ENCODE peak calls at places on chromosomes 13 and 19, in four cellular contexts. One of them, this sample, is unnamed.
A peak's percentile ranks its signal among the peaks of the same experiment; 100 is the strongest.

GRCh38 chr19:38537071-38537847 is 80.5 kb downstream of the MAP4K1 start:
- DNase-seq in esophagus squamous epithelium: no peak
- DNase-seq in GM12864: no peak
- DNase-seq in cardiac fibroblast: no peak
- DNase-seq in this sample: no peak

GRCh38 chr13:103349664-103350063 is 283.4 kb upstream of the SLC10A2 start:
- DNase-seq in esophagus squamous epithelium: no peak
- DNase-seq in GM12864: no peak
- DNase-seq in cardiac fibroblast: no peak
- DNase-seq in this sample: no peak

GRCh38 chr19:7699422-7700127 is 2.4 kb downstream of the FCER2 start:
- DNase-seq in esophagus squamous epithelium: no peak
- DNase-seq in GM12864: peak; percentile 85
- DNase-seq in cardiac fibroblast: no peak
- DNase-seq in this sample: peak; percentile 61

GRCh38 chr13:29740961-29741360 is 109.5 kb downstream of the UBL3 start:
- DNase-seq in esophagus squamous epithelium: no peak
- DNase-seq in GM12864: no peak
- DNase-seq in cardiac fibroblast: no peak
- DNase-seq in this sample: no peak

GRCh38 chr19:31249217-31249616 is 100.0 kb downstream of the TSHZ3 start:
- DNase-seq in esophagus squamous epithelium: no peak
- DNase-seq in GM12864: no peak
- DNase-seq in cardiac fibroblast: no peak
- DNase-seq in this sample: no peak

GRCh38 chr19:6417713-6418561 is 6.7 kb downstream of the KHSRP start:
- DNase-seq in esophagus squamous epithelium: no peak
- DNase-seq in GM12864: no peak
- DNase-seq in cardiac fibroblast: peak; percentile 46
- DNase-seq in this sample: no peak

GRCh38 chr13:26965976-26966375 is 205.4 kb upstream of the GPR12 start:
- DNase-seq in esophagus squamous epithelium: no peak
- DNase-seq in GM12864: no peak
- DNase-seq in cardiac fibroblast: peak; percentile 90
- DNase-seq in this sample: no peak

GRCh38 chr19:20422616-20423205 is 142.9 kb downstream of the ZNF737 start:
- DNase-seq in esophagus squamous epithelium: no peak
- DNase-seq in GM12864: no peak
- DNase-seq in cardiac fibroblast: peak; percentile 6
- DNase-seq in this sample: no peak

GRCh38 chr13:111511805-111512504 is 191.5 kb downstream of the TEX29 start:
- DNase-seq in esophagus squamous epithelium: no peak
- DNase-seq in GM12864: no peak
- DNase-seq in cardiac fibroblast: no peak
- DNase-seq in this sample: no peak

GRCh38 chr19:35843676-35844481 is 8.4 kb downstream of the NPHS1 start:
- DNase-seq in esophagus squamous epithelium: no peak
- DNase-seq in GM12864: no peak
- DNase-seq in cardiac fibroblast: peak; percentile 12
- DNase-seq in this sample: no peak

GRCh38 chr13:52925775-52926285 is 77.4 kb upstream of the PCDH8 start:
- DNase-seq in esophagus squamous epithelium: no peak
- DNase-seq in GM12864: no peak
- DNase-seq in cardiac fibroblast: no peak
- DNase-seq in this sample: peak; percentile 94

GRCh38 chr19:46428278-46429141 is at the start of gene PNMA8C:
- DNase-seq in esophagus squamous epithelium: no peak
- DNase-seq in GM12864: no peak
- DNase-seq in cardiac fibroblast: peak; percentile 63
- DNase-seq in this sample: no peak

GRCh38 chr19:51458051-51458645 is at the start of gene SIGLEC8:
- DNase-seq in esophagus squamous epithelium: no peak
- DNase-seq in GM12864: no peak
- DNase-seq in cardiac fibroblast: no peak
- DNase-seq in this sample: no peak

GRCh38 chr19:52735734-52736133 is 890 bp upstream of the ZNF611 start:
- DNase-seq in esophagus squamous epithelium: no peak
- DNase-seq in GM12864: no peak
- DNase-seq in cardiac fibroblast: no peak
- DNase-seq in this sample: no peak

GRCh38 chr19:524062-524674 is 7.4 kb upstream of the CDC34 start:
- DNase-seq in esophagus squamous epithelium: no peak
- DNase-seq in GM12864: no peak
- DNase-seq in cardiac fibroblast: peak; percentile 18
- DNase-seq in this sample: no peak

GRCh38 chr13:19782049-19782726 is 557 bp downstream of the PSPC1 start:
- DNase-seq in esophagus squamous epithelium: no peak
- DNase-seq in GM12864: no peak
- DNase-seq in cardiac fibroblast: peak; percentile 63
- DNase-seq in this sample: peak; percentile 57

GRCh38 chr13:113406321-113407102 is 42.6 kb upstream of the GRTP1 start:
- DNase-seq in esophagus squamous epithelium: no peak
- DNase-seq in GM12864: no peak
- DNase-seq in cardiac fibroblast: no peak
- DNase-seq in this sample: no peak

GRCh38 chr13:23579886-23580706 is 9.9 kb downstream of the TNFRSF19 start:
- DNase-seq in esophagus squamous epithelium: no peak
- DNase-seq in GM12864: no peak
- DNase-seq in cardiac fibroblast: no peak
- DNase-seq in this sample: peak; percentile 37

GRCh38 chr19:47210689-47211316 is 20.2 kb downstream of the BBC3 start:
- DNase-seq in esophagus squamous epithelium: no peak
- DNase-seq in GM12864: no peak
- DNase-seq in cardiac fibroblast: peak; percentile 86
- DNase-seq in this sample: peak; percentile 74

GRCh38 chr13:30806784-30807183 is 71.4 kb downstream of the ALOX5AP start:
- DNase-seq in esophagus squamous epithelium: no peak
- DNase-seq in GM12864: no peak
- DNase-seq in cardiac fibroblast: peak; percentile 81
- DNase-seq in this sample: peak; percentile 78

GRCh38 chr13:37701972-37702371 is 103.4 kb upstream of the POSTN start:
- DNase-seq in esophagus squamous epithelium: no peak
- DNase-seq in GM12864: no peak
- DNase-seq in cardiac fibroblast: peak; percentile 94
- DNase-seq in this sample: peak; percentile 84

GRCh38 chr19:42540071-42540553 is 11.8 kb upstream of the CEACAM1 start:
- DNase-seq in esophagus squamous epithelium: no peak
- DNase-seq in GM12864: no peak
- DNase-seq in cardiac fibroblast: peak; percentile 31
- DNase-seq in this sample: no peak

GRCh38 chr19:42546831-42547500 is 18.7 kb upstream of the CEACAM1 start:
- DNase-seq in esophagus squamous epithelium: no peak
- DNase-seq in GM12864: no peak
- DNase-seq in cardiac fibroblast: no peak
- DNase-seq in this sample: no peak

GRCh38 chr19:42542791-42543190 is 14.5 kb upstream of the CEACAM1 start:
- DNase-seq in esophagus squamous epithelium: no peak
- DNase-seq in GM12864: no peak
- DNase-seq in cardiac fibroblast: no peak
- DNase-seq in this sample: no peak

GRCh38 chr19:42547927-42548326 is 19.6 kb upstream of the CEACAM1 start:
- DNase-seq in esophagus squamous epithelium: no peak
- DNase-seq in GM12864: no peak
- DNase-seq in cardiac fibroblast: no peak
- DNase-seq in this sample: no peak

DNA sequence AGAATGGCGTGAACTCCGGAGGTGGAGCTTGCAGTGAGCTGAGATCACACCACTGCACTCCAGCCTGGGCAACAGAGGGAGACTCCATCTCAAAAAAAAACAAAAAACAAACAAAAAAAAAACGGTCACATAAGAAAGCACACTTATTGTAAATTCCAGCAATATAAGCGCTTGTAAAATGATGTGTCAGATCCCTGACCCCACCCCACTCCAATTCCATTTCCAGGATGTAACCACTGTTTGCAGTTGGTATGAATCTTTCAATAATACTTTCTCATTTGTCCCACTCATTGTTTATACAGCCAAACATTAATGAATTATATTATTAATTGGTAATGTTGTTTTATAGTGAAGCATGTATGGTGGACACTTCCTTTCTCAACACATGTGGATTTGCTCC is 15.9 kb upstream of the CEACAM1 start:
- DNase-seq in esophagus squamous epithelium: no peak
- DNase-seq in GM12864: no peak
- DNase-seq in cardiac fibroblast: no peak
- DNase-seq in this sample: no peak
- H3K4me3 ChIP-seq in esophagus squamous epithelium: no peak overlapping the region
- H3K4me3 ChIP-seq in GM12864: no peak overlapping the region
- H3K4me3 ChIP-seq in cardiac fibroblast: no peak overlapping the region
- H3K4me3 ChIP-seq in this sample: no peak overlapping the region

GRCh38 chr19:32324631-32325215 is 20.7 kb upstream of the ZNF507 start:
- DNase-seq in esophagus squamous epithelium: no peak
- DNase-seq in GM12864: no peak
- DNase-seq in cardiac fibroblast: no peak
- DNase-seq in this sample: no peak
- TF ChIP-seq CTCF in esophagus squamous epithelium: no peak
- TF ChIP-seq CTCF in GM12864: no peak
- TF ChIP-seq CTCF in cardiac fibroblast: no peak
- TF ChIP-seq CTCF in this sample: peak; percentile 20

GRCh38 chr19:49470615-49470978 is 3.4 kb upstream of the FLT3LG start:
- DNase-seq in esophagus squamous epithelium: no peak
- DNase-seq in GM12864: no peak
- DNase-seq in cardiac fibroblast: no peak
- DNase-seq in this sample: no peak

GRCh38 chr19:49465371-49465770 is 8.6 kb upstream of the FLT3LG start:
- DNase-seq in esophagus squamous epithelium: no peak
- DNase-seq in GM12864: no peak
- DNase-seq in cardiac fibroblast: no peak
- DNase-seq in this sample: no peak

GRCh38 chr19:49469828-49470614 is 4.0 kb upstream of the FLT3LG start:
- DNase-seq in esophagus squamous epithelium: no peak
- DNase-seq in GM12864: peak; percentile 88
- DNase-seq in cardiac fibroblast: no peak
- DNase-seq in this sample: peak; percentile 10

GRCh38 chr19:49468199-49468598 is 5.8 kb upstream of the FLT3LG start:
- DNase-seq in esophagus squamous epithelium: no peak
- DNase-seq in GM12864: no peak
- DNase-seq in cardiac fibroblast: no peak
- DNase-seq in this sample: peak; percentile 84

DNA sequence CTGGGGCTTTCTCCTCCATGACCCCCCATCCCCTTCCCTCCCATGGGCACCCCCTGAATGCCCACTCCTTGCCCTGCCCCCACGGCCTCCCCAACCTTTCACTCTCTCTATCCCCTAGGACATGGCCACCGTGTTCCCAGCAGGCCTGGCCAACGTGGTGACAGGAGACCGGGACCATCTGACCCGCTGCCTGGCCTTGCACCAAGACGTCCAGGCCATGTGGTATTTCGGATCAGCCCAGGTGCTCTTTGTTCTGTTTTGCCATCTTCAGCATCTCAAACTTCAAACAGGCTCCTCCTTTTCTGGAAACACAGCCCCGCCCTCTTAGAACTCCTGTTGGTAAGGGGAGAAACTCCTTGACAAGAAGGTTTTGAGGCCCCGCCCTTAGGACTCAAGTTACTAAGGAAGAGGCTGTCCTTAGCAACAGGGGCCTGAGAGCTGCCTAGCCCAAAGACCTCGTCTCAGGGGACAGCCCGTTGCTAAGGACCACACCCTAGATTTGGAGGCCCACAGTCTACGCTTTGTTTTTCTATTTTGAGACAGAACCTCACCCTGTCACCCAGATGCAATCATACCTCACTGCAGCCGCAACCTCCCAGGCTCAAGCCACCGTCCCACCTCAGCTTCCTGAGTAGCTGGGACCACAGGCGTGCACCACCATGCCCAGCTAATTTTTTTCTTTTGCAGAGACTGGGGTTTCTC is 5.1 kb upstream of the FLT3LG start:
- DNase-seq in esophagus squamous epithelium: peak; percentile 82
- DNase-seq in GM12864: peak; percentile 97
- DNase-seq in cardiac fibroblast: peak; percentile 94
- DNase-seq in this sample: peak; percentile 75
- H3K4me3 ChIP-seq in esophagus squamous epithelium: peak overlapping the region; percentile 51
- H3K4me3 ChIP-seq in GM12864: no peak overlapping the region
- H3K4me3 ChIP-seq in cardiac fibroblast: no peak overlapping the region
- H3K4me3 ChIP-seq in this sample: peak overlapping the region; percentile 10

GRCh38 chr19:58326501-58326913 is 287 bp upstream of the ZSCAN22 start:
- DNase-seq in esophagus squamous epithelium: no peak
- DNase-seq in GM12864: no peak
- DNase-seq in cardiac fibroblast: no peak
- DNase-seq in this sample: no peak

GRCh38 chr19:58326914-58327726 is at the start of gene ZSCAN22:
- DNase-seq in esophagus squamous epithelium: peak; percentile 83
- DNase-seq in GM12864: peak; percentile 86
- DNase-seq in cardiac fibroblast: peak; percentile 96
- DNase-seq in this sample: peak; percentile 98

GRCh38 chr19:58325623-58326022 is 1.2 kb upstream of the ZSCAN22 start:
- DNase-seq in esophagus squamous epithelium: no peak
- DNase-seq in GM12864: no peak
- DNase-seq in cardiac fibroblast: no peak
- DNase-seq in this sample: peak; percentile 77

GRCh38 chr19:58330458-58330857 is 3.7 kb downstream of the ZSCAN22 start:
- DNase-seq in esophagus squamous epithelium: no peak
- DNase-seq in GM12864: no peak
- DNase-seq in cardiac fibroblast: peak; percentile 70
- DNase-seq in this sample: peak; percentile 78

GRCh38 chr19:58328999-58329398 is 2.2 kb downstream of the ZSCAN22 start:
- DNase-seq in esophagus squamous epithelium: no peak
- DNase-seq in GM12864: no peak
- DNase-seq in cardiac fibroblast: no peak
- DNase-seq in this sample: no peak
- TF ChIP-seq CTCF in esophagus squamous epithelium: no peak
- TF ChIP-seq CTCF in GM12864: peak; percentile 51
- TF ChIP-seq CTCF in cardiac fibroblast: no peak
- TF ChIP-seq CTCF in this sample: no peak